ENCODE peak calls at places on chromosomes 13 and 19, in four cellular contexts. K is GM12878, M is IMR-90, S is H1. F is an unnamed sample.

GRCh38 chr19:23403581-23404324 is 8.5 kb upstream of the ZNF91 start:
- DNase-seq in K (no peak), S (no peak), M (no peak), F (no peak)

GRCh38 chr13:43132228-43132627 is 108.8 kb downstream of the DNAJC15 start:
- DNase-seq in K (no peak), M (peak), S (no peak), F (no peak)

GRCh38 chr13:112931028-112931934 is 37.7 kb upstream of the MCF2L start:
- DNase-seq in S (no peak), M (peak), K (no peak), F (peak)

GRCh38 chr19:33476151-33476707 is 45.4 kb downstream of the PEPD start:
- DNase-seq in K (no peak), S (no peak), M (no peak), F (no peak)

GRCh38 chr13:112990783-112991182 is 21.8 kb downstream of the MCF2L start:
- DNase-seq in K (no peak), M (no peak), S (no peak), F (no peak)

GRCh38 chr13:21674271-21675009 is 3.6 kb downstream of the FGF9 start:
- DNase-seq in K (no peak), M (no peak), S (peak), F (peak)

GRCh38 chr19:51128227-51128626 is 3.5 kb downstream of the SIGLEC9 start:
- DNase-seq in M (no peak), S (no peak), K (no peak), F (no peak)

GRCh38 chr13:110726726-110727125 is 13.2 kb downstream of the ING1 start:
- DNase-seq in S (no peak), M (no peak), K (no peak), F (no peak)

GRCh38 chr19:48858984-48859710 is 9.3 kb downstream of the PLEKHA4 start:
- DNase-seq in M (no peak), K (no peak), S (peak), F (peak)

GRCh38 chr13:40940841-40941240 is 78.3 kb downstream of the ELF1 start:
- DNase-seq in S (no peak), K (no peak), M (no peak), F (no peak)

GRCh38 chr13:107678075-107678689 is 537.2 kb downstream of the LIG4 start:
- DNase-seq in S (no peak), K (no peak), M (peak), F (no peak)

GRCh38 chr13:44273991-44274810 is 99.4 kb upstream of the SERP2 start:
- DNase-seq in M (peak), K (no peak), S (no peak), F (no peak)

GRCh38 chr13:98507060-98507797 is 69.7 kb downstream of the STK24 start:
- DNase-seq in S (no peak), K (no peak), M (no peak), F (no peak)

GRCh38 chr19:3984908-3985642 is at the start of gene EEF2:
- DNase-seq in K (peak), M (peak), S (peak), F (peak)

GRCh38 chr19:42028304-42029216 is 34.5 kb upstream of the ATP1A3 start:
- DNase-seq in S (peak), M (no peak), K (no peak), F (peak)

GRCh38 chr13:53775807-53776206 is 747.2 kb downstream of the OLFM4 start:
- DNase-seq in M (no peak), S (no peak), K (no peak), F (no peak)

GRCh38 chr19:16957855-16958254 is 68.8 kb downstream of the CPAMD8 start:
- DNase-seq in K (no peak), M (no peak), S (no peak), F (no peak)

GRCh38 chr19:48815870-48816501 is 5.2 kb upstream of the BCAT2 start:
- DNase-seq in K (no peak), S (no peak), M (peak), F (no peak)

GRCh38 chr19:30445385-30445784 is 73.2 kb downstream of the ZNF536 start:
- DNase-seq in K (no peak), S (no peak), M (no peak), F (no peak)

GRCh38 chr13:74687452-74688180 is 553.4 kb upstream of the KLF12 start:
- DNase-seq in M (no peak), S (no peak), K (no peak), F (no peak)

GRCh38 chr13:53068841-53069520 is 40.4 kb downstream of the OLFM4 start:
- DNase-seq in M (no peak), S (no peak), K (no peak), F (no peak)

GRCh38 chr13:23673867-23674605 is 103.8 kb downstream of the TNFRSF19 start:
- DNase-seq in S (no peak), M (peak), K (no peak), F (no peak)

GRCh38 chr13:101892296-101892695 is 439.8 kb downstream of the ITGBL1 start:
- DNase-seq in M (no peak), K (no peak), S (no peak), F (no peak)

GRCh38 chr19:4357095-4357797 is 13.9 kb downstream of the MPND start:
- DNase-seq in K (no peak), M (no peak), S (no peak), F (peak)

GRCh38 chr13:42769650-42770049 is 11.7 kb upstream of the FAM216B start:
- DNase-seq in S (no peak), K (no peak), M (no peak), F (no peak)

GRCh38 chr19:38713227-38713649 is 31.0 kb downstream of the CAPN12 start:
- DNase-seq in K (no peak), S (no peak), M (peak), F (no peak)

GRCh38 chr19:811007-811434 is 10.7 kb downstream of the PLPPR3 start:
- DNase-seq in K (no peak), M (no peak), S (no peak), F (peak)

GRCh38 chr19:33429891-33430673 is 56.6 kb downstream of the CEBPG start:
- DNase-seq in M (no peak), K (no peak), S (no peak), F (no peak)

GRCh38 chr19:46182476-46182875 is 34.4 kb downstream of the IGFL2 start:
- DNase-seq in M (no peak), K (no peak), S (no peak), F (no peak)

GRCh38 chr19:18878058-18878797 is 17.7 kb downstream of the CERS1 start:
- DNase-seq in M (no peak), S (no peak), K (no peak), F (no peak)

GRCh38 chr19:33654840-33655508 is 33.2 kb downstream of the CHST8 start:
- DNase-seq in M (no peak), K (no peak), S (no peak), F (no peak)

GRCh38 chr13:108033800-108034707 is 181.3 kb downstream of the LIG4 start:
- DNase-seq in K (no peak), M (no peak), S (no peak), F (no peak)

GRCh38 chr13:111398196-111398595 is 77.8 kb downstream of the TEX29 start:
- DNase-seq in S (no peak), M (no peak), K (no peak), F (no peak)

GRCh38 chr13:95704510-95704909 is 27.6 kb downstream of the DNAJC3 start:
- DNase-seq in S (no peak), K (no peak), M (no peak), F (peak)

GRCh38 chr13:32025730-32026129 is 5.8 kb upstream of the FRY start:
- DNase-seq in K (no peak), S (no peak), M (no peak), F (no peak)

GRCh38 chr13:79349011-79349410 is 57.0 kb downstream of the RBM26 start:
- DNase-seq in S (no peak), M (peak), K (no peak), F (no peak)

GRCh38 chr13:38429916-38430315 is 80.3 kb downstream of the UFM1 start:
- DNase-seq in M (no peak), K (no peak), S (no peak), F (no peak)

DNA sequence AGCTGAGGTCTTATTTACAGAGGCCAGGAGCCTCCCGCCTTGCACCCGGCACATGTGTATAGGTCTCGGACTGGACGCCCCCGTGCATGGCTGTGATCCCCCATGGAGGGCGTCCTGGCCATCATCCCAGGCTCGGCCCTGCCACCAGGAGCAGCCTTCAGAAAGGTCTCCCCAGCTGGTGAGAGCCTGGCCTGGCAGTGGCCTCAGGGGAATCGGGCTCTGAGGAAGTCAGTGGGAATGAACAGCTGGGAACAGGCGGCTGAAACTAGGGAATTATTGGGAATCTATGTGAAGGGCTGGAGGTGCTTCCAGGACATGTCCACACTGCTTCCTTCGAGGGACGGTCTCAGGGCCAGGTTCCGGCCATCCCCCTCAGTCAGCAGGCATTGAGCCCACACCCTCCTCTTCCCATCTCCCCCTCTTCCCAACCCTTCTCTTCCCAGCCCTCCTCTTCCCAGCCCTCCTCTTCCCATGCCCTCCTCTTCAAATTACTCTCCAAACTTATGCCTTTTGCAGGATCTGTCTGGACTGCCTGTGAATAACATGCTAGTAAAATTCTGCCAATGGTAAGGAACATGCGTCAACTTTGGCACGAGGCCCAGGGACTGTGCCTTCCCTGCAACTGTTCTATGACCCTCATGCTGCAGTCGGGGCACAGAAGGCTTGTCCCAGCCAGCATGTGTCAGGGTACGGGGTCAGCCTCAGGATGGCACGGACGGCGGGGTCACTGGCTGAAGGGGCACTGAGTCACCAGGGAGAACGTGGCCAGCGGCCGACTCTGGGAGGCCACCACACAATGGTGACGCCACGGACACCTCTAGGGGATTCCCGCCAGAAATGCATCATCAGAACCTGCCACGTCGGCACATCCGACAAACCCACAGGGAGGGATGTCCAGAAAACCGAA is 24.2 kb upstream of the C13orf46 start:
- DNase-seq in S (no peak), K (no peak), M (peak), F (no peak)
- TF ChIP-seq CHD1 in S (no peak), K (no peak), M (no peak), F (no peak)

GRCh38 chr19:40282209-40282580 is 3.0 kb downstream of the AKT2 start:
- DNase-seq in S (no peak), M (no peak), K (no peak), F (no peak)

GRCh38 chr19:40279761-40280607 is 5.2 kb downstream of the AKT2 start:
- DNase-seq in S (no peak), K (no peak), M (no peak), F (no peak)

GRCh38 chr19:40281381-40282208 is 3.5 kb downstream of the AKT2 start:
- DNase-seq in S (no peak), M (no peak), K (no peak), F (no peak)

GRCh38 chr19:40279120-40279551 is 6.0 kb downstream of the AKT2 start:
- DNase-seq in M (peak), K (no peak), S (no peak), F (no peak)

DNA sequence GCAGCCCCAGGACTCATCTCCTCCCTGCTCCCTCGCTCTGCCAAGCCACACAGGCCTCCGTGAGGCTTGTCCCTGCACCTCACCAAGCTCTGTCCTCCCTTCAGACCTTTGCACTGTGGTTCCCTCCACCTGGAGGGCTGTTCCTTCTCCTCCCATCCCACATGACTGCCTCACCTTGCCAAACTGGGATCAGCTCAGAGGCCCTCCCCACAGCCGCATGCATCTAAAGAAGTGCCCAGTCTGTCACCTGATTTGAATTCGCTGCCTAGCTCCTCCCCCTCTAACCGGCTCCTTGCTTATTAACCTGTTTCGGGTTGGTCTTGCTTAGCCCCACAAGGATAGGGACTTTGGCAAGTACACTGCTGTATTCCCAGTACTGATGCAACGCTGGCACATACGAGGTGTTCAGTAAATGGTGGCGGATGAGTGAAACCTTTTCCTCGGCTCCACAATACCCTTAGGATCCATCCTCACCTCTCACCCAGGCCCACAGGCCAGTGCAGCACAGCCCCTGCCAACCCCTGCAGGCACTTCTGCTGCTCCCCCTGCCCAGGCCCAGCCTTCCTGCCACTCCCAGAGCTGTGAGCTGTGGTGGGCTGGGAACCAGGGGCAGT is 4.4 kb downstream of the AKT2 start:
- DNase-seq in K (no peak), S (no peak), M (no peak), F (no peak)
- TF ChIP-seq CHD1 in K (no peak), S (no peak), M (no peak), F (no peak)

GRCh38 chr13:46565808-46566750 is 13.1 kb downstream of the LRCH1 start:
- DNase-seq in M (no peak), S (no peak), K (no peak), F (no peak)
- TF ChIP-seq CHD1 in M (no peak), S (no peak), K (no peak), F (no peak)

GRCh38 chr19:39998511-39998910 is 1.7 kb downstream of the ZNF546 start:
- DNase-seq in M (peak), S (no peak), K (no peak), F (no peak)

GRCh38 chr19:39997595-39998216 is 846 bp downstream of the ZNF546 start:
- DNase-seq in S (no peak), K (no peak), M (peak), F (no peak)

GRCh38 chr19:39995794-39996193 is 1.1 kb upstream of the ZNF546 start:
- DNase-seq in S (no peak), M (no peak), K (no peak), F (no peak)

GRCh38 chr19:39996218-39996810 is 546 bp upstream of the ZNF546 start:
- DNase-seq in K (peak), S (no peak), M (peak), F (peak)

DNA sequence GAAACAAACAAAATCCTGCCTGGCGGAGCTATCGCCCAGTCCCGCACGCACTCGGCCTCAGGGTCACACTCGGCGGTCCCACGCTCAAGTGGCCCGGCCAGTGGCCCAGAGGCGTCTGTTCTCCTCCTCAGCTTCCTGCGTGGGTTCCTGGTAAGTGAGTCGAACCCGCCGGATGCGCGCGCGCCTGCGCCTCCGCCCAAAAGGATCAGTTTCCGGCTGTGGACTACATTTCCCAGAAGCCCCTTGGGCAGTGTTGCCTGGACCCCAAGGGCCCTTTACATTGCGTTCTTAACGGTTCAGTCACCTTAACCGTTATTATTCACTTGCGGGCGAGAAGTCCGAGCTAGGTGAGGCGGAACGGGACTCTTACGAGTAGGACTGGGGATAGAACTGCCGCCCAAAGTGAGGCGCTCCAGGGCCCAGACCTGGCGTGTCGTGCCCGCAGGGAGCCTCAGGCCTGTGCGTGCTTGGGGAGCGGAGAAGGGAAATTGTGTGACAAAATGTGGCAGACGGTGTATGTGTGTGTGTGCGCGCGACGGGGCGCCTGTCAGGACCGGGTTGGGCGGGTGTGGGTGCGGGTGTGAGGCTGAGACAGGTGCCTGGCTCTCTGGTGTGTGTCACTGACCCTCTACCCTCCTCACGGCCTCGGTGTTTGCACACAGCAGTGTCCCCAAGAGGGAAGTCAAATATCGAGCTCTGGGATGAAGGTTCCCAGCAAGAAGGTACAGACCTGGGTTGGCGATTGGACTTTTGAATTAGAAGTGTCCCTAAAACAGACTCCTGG is at the start of gene ZNF546:
- DNase-seq in S (peak), K (peak), M (peak), F (peak)
- TF ChIP-seq CHD1 in S (no peak), K (no peak), M (peak), F (no peak)

GRCh38 chr19:10317045-10317856 is 1.4 kb upstream of the FDX2 start:
- DNase-seq in M (no peak), S (no peak), K (no peak), F (no peak)

GRCh38 chr19:10316229-10317044 is 622 bp upstream of the FDX2 start:
- DNase-seq in M (no peak), S (no peak), K (no peak), F (peak)

GRCh38 chr19:10315335-10316214 is at the start of gene FDX2:
- DNase-seq in S (peak), K (peak), M (peak), F (peak)

GRCh38 chr19:10318807-10319426 is 3.1 kb upstream of the FDX2 start:
- DNase-seq in M (no peak), K (no peak), S (no peak), F (no peak)

GRCh38 chr19:10317857-10318462 is 2.1 kb upstream of the FDX2 start:
- DNase-seq in K (no peak), S (no peak), M (no peak), F (no peak)
- TF ChIP-seq CHD1 in K (no peak), S (no peak), M (no peak), F (no peak)